ENCODE peak calls at places on chromosomes 16 and 17, in ten cellular contexts. K is T-helper 9 cell; G is activated naive CD4-positive, alpha-beta T cell; S is effector memory CD4-positive, alpha-beta T cell; L is PC-9; M is endothelial cell; R is EL; E is T-helper 22 cell; U is RWPE1; Q is AG20443. Y is an unnamed sample.

GRCh38 chr17:3925684-3926537 is 9.6 kb upstream of the P2RX1 start:
- DNase-seq in K (no peak), G (no peak), S (no peak), L (no peak), M (no peak), R (no peak), E (no peak), U (no peak), Q (no peak), Y (no peak)

GRCh38 chr17:38420518-38420917 is 7.7 kb upstream of the ARHGAP23 start:
- DNase-seq in K (no peak), G (no peak), S (no peak), L (no peak), M (no peak), R (no peak), E (no peak), U (no peak), Q (no peak), Y (no peak)

GRCh38 chr17:40903129-40903847 is 18.2 kb upstream of the KRT20 start:
- DNase-seq in K (no peak), G (no peak), S (no peak), L (peak), M (no peak), R (peak), E (no peak), U (peak), Q (peak), Y (peak)

GRCh38 chr17:4327638-4328037 is 38.8 kb downstream of the UBE2G1 start:
- DNase-seq in K (no peak), G (no peak), S (no peak), L (peak), M (no peak), R (peak), E (no peak), U (peak), Q (peak), Y (peak)

GRCh38 chr16:11706180-11706742 is 36.4 kb downstream of the TXNDC11 start:
- DNase-seq in K (no peak), G (no peak), S (no peak), L (no peak), M (no peak), R (no peak), E (no peak), U (no peak), Q (no peak), Y (peak)

GRCh38 chr16:280552-280951 is at the start of gene ARHGDIG:
- DNase-seq in K (no peak), G (no peak), S (no peak), L (no peak), M (no peak), R (no peak), E (no peak), U (no peak), Q (peak), Y (no peak)

GRCh38 chr17:74130841-74131240 is 72.6 kb upstream of the RPL38 start:
- DNase-seq in K (no peak), G (no peak), S (no peak), L (no peak), M (no peak), R (no peak), E (no peak), U (no peak), Q (no peak), Y (no peak)

GRCh38 chr16:12187939-12188673 is 211.6 kb downstream of the SNX29 start:
- DNase-seq in K (no peak), G (no peak), S (no peak), L (peak), M (no peak), R (peak), E (no peak), U (peak), Q (peak), Y (no peak)

GRCh38 chr17:16378631-16379282 is 2.1 kb upstream of the UBB start:
- DNase-seq in K (no peak), G (no peak), S (no peak), L (peak), M (no peak), R (no peak), E (no peak), U (peak), Q (no peak), Y (no peak)

GRCh38 chr16:3182608-3183444 is 5.2 kb upstream of the OR1F1 start:
- DNase-seq in K (no peak), G (peak), S (no peak), L (no peak), M (peak), R (peak), E (no peak), U (no peak), Q (peak), Y (peak)

GRCh38 chr17:4807534-4808377 is 804 bp downstream of the PLD2 start:
- DNase-seq in K (no peak), G (no peak), S (no peak), L (no peak), M (no peak), R (no peak), E (no peak), U (no peak), Q (peak), Y (peak)

GRCh38 chr16:89687092-89687940 is 827 bp downstream of the CDK10 start:
- DNase-seq in K (no peak), G (no peak), S (no peak), L (peak), M (no peak), R (peak), E (no peak), U (peak), Q (peak), Y (peak)

GRCh38 chr17:40442392-40443195 is 656 bp upstream of the IGFBP4 start:
- DNase-seq in K (no peak), G (no peak), S (no peak), L (no peak), M (no peak), R (peak), E (no peak), U (no peak), Q (peak), Y (peak)

GRCh38 chr17:40841246-40841645 is 18.8 kb upstream of the KRT10 start:
- DNase-seq in K (no peak), G (no peak), S (no peak), L (no peak), M (no peak), R (no peak), E (no peak), U (no peak), Q (peak), Y (peak)

GRCh38 chr16:1788708-1789100 is 4.8 kb downstream of the IGFALS start:
- DNase-seq in K (no peak), G (no peak), S (no peak), L (no peak), M (peak), R (no peak), E (no peak), U (no peak), Q (no peak), Y (no peak)

GRCh38 chr16:70163596-70163995 is 10.0 kb upstream of the CLEC18C start:
- DNase-seq in K (no peak), G (no peak), S (no peak), L (peak), M (no peak), R (no peak), E (no peak), U (no peak), Q (no peak), Y (no peak)

GRCh38 chr16:609316-609715 is 19.4 kb downstream of the RAB40C start:
- DNase-seq in K (no peak), G (no peak), S (no peak), L (no peak), M (no peak), R (no peak), E (no peak), U (no peak), Q (no peak), Y (no peak)

GRCh38 chr17:43105146-43105545 is 20.0 kb downstream of the BRCA1 start:
- DNase-seq in K (no peak), G (no peak), S (no peak), L (no peak), M (no peak), R (no peak), E (no peak), U (no peak), Q (no peak), Y (no peak)

GRCh38 chr16:67277999-67278772 is 1.1 kb upstream of the PLEKHG4 start:
- DNase-seq in K (no peak), G (no peak), S (no peak), L (no peak), M (no peak), R (peak), E (no peak), U (peak), Q (peak), Y (peak)

GRCh38 chr16:3638916-3639644 is 15.4 kb upstream of the DNASE1 start:
- DNase-seq in K (no peak), G (no peak), S (no peak), L (no peak), M (no peak), R (no peak), E (no peak), U (no peak), Q (no peak), Y (no peak)

Y was measured in iris pigment epithelial cell.